ENCODE peak calls at places on chromosomes 1 and 21, in nine cellular contexts. P is endodermal cell, H is ovary, O is gastrocnemius medialis, M is colonic mucosa, K is hepatocyte, I is testis, C is OCI-LY7, G is psoas muscle. E is an unnamed sample.

GRCh38 chr1:211632808-211633522 is 42.5 kb downstream of the NEK2 start:
- DNase-seq in P (no peak), H (peak), O (no peak), M (no peak), K (no peak), I (peak), C (no peak), G (no peak), E (peak)

GRCh38 chr1:227887697-227888403 is 59.9 kb downstream of the WNT9A start:
- DNase-seq in P (peak), H (peak), O (no peak), M (peak), K (peak), I (peak), C (no peak), G (peak), E (peak)

GRCh38 chr1:174794861-174795260 is 204.9 kb upstream of the CACYBP start:
- DNase-seq in P (no peak), H (no peak), O (no peak), M (no peak), K (no peak), I (no peak), C (no peak), G (no peak), E (no peak)

GRCh38 chr1:51220548-51220947 is 15.5 kb upstream of the RNF11 start:
- DNase-seq in P (no peak), H (no peak), O (no peak), M (no peak), K (no peak), I (no peak), C (no peak), G (no peak), E (no peak)

GRCh38 chr1:119966681-119967080 is 70.4 kb upstream of the ADAM30 start:
- DNase-seq in P (no peak), H (peak), O (no peak), M (no peak), K (no peak), I (peak), C (no peak), G (no peak), E (no peak)

GRCh38 chr1:64536217-64536835 is 66.4 kb downstream of the CACHD1 start:
- DNase-seq in P (no peak), H (no peak), O (no peak), M (no peak), K (no peak), I (no peak), C (no peak), G (no peak), E (no peak)

GRCh38 chr1:54489627-54490240 is 58.3 kb upstream of the ACOT11 start:
- DNase-seq in P (no peak), H (no peak), O (no peak), M (no peak), K (peak), I (no peak), C (no peak), G (no peak), E (no peak)

GRCh38 chr21:33374080-33374873 is 28.9 kb upstream of the IFNGR2 start:
- DNase-seq in P (peak), H (peak), O (no peak), M (peak), K (peak), I (peak), C (peak), G (no peak), E (peak)

GRCh38 chr1:23283660-23284602 is 60.2 kb downstream of the HNRNPR start:
- DNase-seq in P (no peak), H (no peak), O (no peak), M (no peak), K (no peak), I (no peak), C (no peak), G (no peak), E (no peak)

GRCh38 chr1:30572192-30572591 is 151.2 kb downstream of the MATN1 start:
- DNase-seq in P (no peak), H (no peak), O (no peak), M (no peak), K (no peak), I (no peak), C (no peak), G (no peak), E (no peak)

GRCh38 chr1:148317288-148317985 is 165.4 kb upstream of the NBPF11 start:
- DNase-seq in P (no peak), H (no peak), O (no peak), M (no peak), K (no peak), I (no peak), C (no peak), G (no peak), E (no peak)
- H3K4me3 ChIP-seq in P (peak), H (no peak), O (no peak), M (no peak), K (no peak), I (peak), C (no peak), G (no peak), E (peak)

GRCh38 chr1:19505694-19506457 is 20.5 kb upstream of the CAPZB start:
- DNase-seq in P (no peak), H (peak), O (no peak), M (peak), K (no peak), I (peak), C (peak), G (no peak), E (peak)
- H3K27ac ChIP-seq in P (no peak), H (no peak), O (peak), M (peak), K (peak), I (peak), C (peak), G (peak), E (peak)

GRCh38 chr1:46490603-46491499 is 1.2 kb downstream of the DMBX1 start:
- DNase-seq in P (peak), H (no peak), O (no peak), M (no peak), K (no peak), I (no peak), C (no peak), G (no peak), E (no peak)

GRCh38 chr1:46488343-46489168 is 1.1 kb upstream of the DMBX1 start:
- DNase-seq in P (peak), H (no peak), O (no peak), M (no peak), K (peak), I (no peak), C (no peak), G (no peak), E (peak)

GRCh38 chr1:46489638-46490602 is at the start of gene DMBX1:
- DNase-seq in P (peak), H (no peak), O (no peak), M (peak), K (peak), I (peak), C (no peak), G (peak), E (peak)

GRCh38 chr1:46487818-46488218 is 1.8 kb upstream of the DMBX1 start:
- DNase-seq in P (peak), H (no peak), O (no peak), M (no peak), K (no peak), I (no peak), C (no peak), G (no peak), E (no peak)

GRCh38 chr1:46489169-46489637 is 433 bp upstream of the DMBX1 start:
- DNase-seq in P (no peak), H (no peak), O (no peak), M (no peak), K (peak), I (no peak), C (no peak), G (no peak), E (no peak)
- H3K4me3 ChIP-seq in P (peak), H (peak), O (peak), M (peak), K (no peak), I (peak), C (no peak), G (peak), E (peak)

GRCh38 chr1:38487398-38487797 is 372.2 kb downstream of the RRAGC start:
- DNase-seq in P (no peak), H (no peak), O (no peak), M (no peak), K (no peak), I (no peak), C (no peak), G (no peak), E (no peak)

GRCh38 chr1:38488162-38488898 is 371.2 kb downstream of the RRAGC start:
- DNase-seq in P (peak), H (no peak), O (no peak), M (no peak), K (no peak), I (no peak), C (no peak), G (no peak), E (no peak)

GRCh38 chr1:38486115-38486514 is 373.5 kb downstream of the RRAGC start:
- DNase-seq in P (peak), H (no peak), O (no peak), M (no peak), K (no peak), I (no peak), C (no peak), G (no peak), E (no peak)

GRCh38 chr1:38489844-38490270 is 369.7 kb downstream of the RRAGC start:
- DNase-seq in P (peak), H (no peak), O (no peak), M (peak), K (peak), I (peak), C (peak), G (no peak), E (peak)
- H3K27ac ChIP-seq in P (no peak), H (no peak), O (no peak), M (no peak), K (no peak), I (no peak), C (no peak), G (no peak), E (no peak)